ENCODE peak calls at places on chromosomes 5 and 9, in seven cellular contexts. B, E, J, Y, K, P and L are unnamed samples.

GRCh38 chr9:123371805-123372590 is 16.0 kb downstream of the CRB2 start:
- DNase-seq in B (no peak), E (no peak), J (no peak), Y (no peak), K (no peak), P (no peak), L (no peak)

GRCh38 chr5:174167080-174167910 is 121.8 kb downstream of the NSG2 start:
- DNase-seq in B (no peak), E (no peak), J (no peak), Y (no peak), K (no peak), P (no peak), L (no peak)

GRCh38 chr5:113059232-113059805 is 82.7 kb downstream of the DCP2 start:
- DNase-seq in B (no peak), E (no peak), J (no peak), Y (no peak), K (peak), P (no peak), L (no peak)

GRCh38 chr5:178642351-178642909 is 15.6 kb upstream of the CLK4 start:
- DNase-seq in B (peak), E (no peak), J (no peak), Y (peak), K (peak), P (no peak), L (peak)

GRCh38 chr9:91193658-91194391 is 167.9 kb downstream of the AUH start:
- DNase-seq in B (peak), E (peak), J (peak), Y (peak), K (peak), P (peak), L (no peak)

GRCh38 chr5:140151068-140151718 is 23.8 kb upstream of the CYSTM1 start:
- DNase-seq in B (no peak), E (peak), J (no peak), Y (no peak), K (no peak), P (no peak), L (no peak)

GRCh38 chr5:151150484-151151262 is 6.9 kb downstream of the ANXA6 start:
- DNase-seq in B (no peak), E (peak), J (peak), Y (no peak), K (peak), P (peak), L (no peak)

GRCh38 chr9:127805620-127806019 is 2.9 kb downstream of the FPGS start:
- DNase-seq in B (no peak), E (peak), J (peak), Y (no peak), K (no peak), P (no peak), L (no peak)

GRCh38 chr9:22683393-22684075 is 236.9 kb downstream of the DMRTA1 start:
- DNase-seq in B (peak), E (no peak), J (no peak), Y (peak), K (peak), P (no peak), L (peak)

GRCh38 chr5:71932131-71932635 is 175.1 kb upstream of the MAP1B start:
- DNase-seq in B (no peak), E (no peak), J (no peak), Y (no peak), K (peak), P (no peak), L (no peak)

DNA sequence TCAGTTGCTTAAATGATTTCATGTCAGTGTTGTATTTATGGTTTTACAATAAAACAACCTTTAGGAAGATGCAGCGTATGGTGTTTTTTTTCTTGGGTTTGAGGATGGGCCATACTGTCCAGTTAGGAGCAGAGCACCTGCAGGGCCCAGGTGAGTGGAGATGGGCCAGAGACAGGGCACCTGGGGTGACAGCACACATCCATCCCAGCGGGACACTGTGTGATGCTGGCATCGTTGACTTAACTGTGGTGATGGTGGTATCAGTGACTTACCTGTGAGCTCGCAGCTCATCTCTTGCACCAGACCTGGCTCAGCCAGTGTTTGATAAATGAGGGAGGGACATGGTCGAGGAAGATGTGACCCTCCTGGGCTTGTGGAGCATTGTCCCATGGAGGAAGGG is 21.6 kb downstream of the AMBP start:
- DNase-seq in B (no peak), E (peak), J (no peak), Y (no peak), K (no peak), P (no peak), L (no peak)
- H3K4me3 ChIP-seq in B (no peak), E (no peak), J (no peak), Y (no peak), K (no peak), P (no peak), L (no peak)

DNA sequence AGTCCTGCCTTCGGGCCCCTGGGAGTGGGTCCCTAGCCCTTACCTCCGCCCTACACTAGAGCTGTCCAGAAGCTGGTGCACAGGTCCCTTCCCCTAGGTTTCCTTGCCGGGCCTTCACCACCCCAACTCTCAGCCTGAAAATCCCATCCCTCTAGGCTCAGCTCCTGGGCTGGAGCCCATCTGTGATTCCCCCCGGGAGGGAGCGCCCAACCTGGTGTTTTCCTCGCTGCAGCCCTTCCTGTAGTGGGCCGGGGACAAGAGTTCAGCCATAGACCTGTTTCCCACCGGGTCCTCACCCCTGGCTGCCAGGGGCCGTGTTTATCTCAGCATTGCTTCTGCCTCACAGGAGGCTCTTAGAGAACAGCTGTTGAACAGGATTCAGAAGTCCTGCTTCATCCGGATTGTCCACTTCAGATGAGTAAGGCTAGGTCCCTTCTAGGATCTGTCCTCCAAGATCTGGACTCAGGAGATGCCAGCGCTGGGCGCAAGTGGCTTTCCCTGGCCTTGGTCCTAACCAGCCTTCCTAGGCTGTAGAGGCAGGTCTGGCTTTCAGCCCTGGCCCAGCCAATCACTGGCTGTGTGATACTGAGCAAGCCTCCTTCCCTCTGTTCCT is 965 bp downstream of the GLIPR2 start:
- DNase-seq in B (no peak), E (no peak), J (no peak), Y (no peak), K (peak), P (no peak), L (no peak)
- H3K4me3 ChIP-seq in B (peak), E (peak), J (peak), Y (peak), K (peak), P (peak), L (peak)

GRCh38 chr9:650362-650761 is 191.1 kb upstream of the DMRT1 start:
- DNase-seq in B (no peak), E (no peak), J (peak), Y (no peak), K (no peak), P (no peak), L (no peak)
- H3K4me3 ChIP-seq in B (no peak), E (no peak), J (no peak), Y (no peak), K (no peak), P (no peak), L (no peak)

GRCh38 chr9:129696803-129697110 is 31.3 kb downstream of the PRRX2 start:
- DNase-seq in B (no peak), E (no peak), J (no peak), Y (no peak), K (no peak), P (no peak), L (no peak)
- H3K4me3 ChIP-seq in B (peak), E (peak), J (no peak), Y (peak), K (peak), P (peak), L (peak)

DNA sequence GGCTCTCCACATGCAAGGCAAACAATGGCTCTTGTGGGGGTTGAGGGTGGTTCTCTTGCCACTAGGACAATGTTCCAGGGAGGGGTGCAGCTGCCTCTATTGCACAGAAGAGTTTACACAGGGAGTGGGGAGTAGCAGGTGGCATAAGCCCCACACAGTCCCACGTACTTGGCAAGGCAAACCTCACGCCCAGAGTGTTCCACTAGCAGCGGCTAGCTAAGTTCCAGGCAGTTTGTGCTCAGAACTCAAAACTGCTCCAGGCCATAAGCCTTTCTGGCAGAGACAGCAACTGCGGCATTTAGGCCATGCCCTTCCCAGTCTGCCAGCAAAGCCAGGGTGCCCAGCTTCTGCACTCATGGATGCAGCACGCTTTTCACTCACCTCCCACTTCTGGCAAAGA is 29.0 kb upstream of the BTNL3 start:
- DNase-seq in B (no peak), E (no peak), J (no peak), Y (no peak), K (no peak), P (no peak), L (no peak)
- H3K4me3 ChIP-seq in B (no peak), E (no peak), J (no peak), Y (no peak), K (no peak), P (no peak), L (no peak)

GRCh38 chr9:134175808-134176598 is 11.6 kb upstream of the RNU6ATAC start:
- DNase-seq in B (no peak), E (no peak), J (no peak), Y (no peak), K (no peak), P (no peak), L (no peak)
- H3K4me3 ChIP-seq in B (no peak), E (no peak), J (no peak), Y (no peak), K (no peak), P (no peak), L (no peak)

GRCh38 chr9:133978226-133979123 is 13.6 kb downstream of the VAV2 start:
- DNase-seq in B (no peak), E (no peak), J (no peak), Y (no peak), K (no peak), P (no peak), L (no peak)
- H3K4me3 ChIP-seq in B (no peak), E (no peak), J (no peak), Y (peak), K (no peak), P (peak), L (no peak)

GRCh38 chr5:109693535-109694152 is 3.9 kb downstream of the MAN2A1 start:
- DNase-seq in B (no peak), E (no peak), J (no peak), Y (no peak), K (peak), P (no peak), L (no peak)
- H3K4me3 ChIP-seq in B (no peak), E (no peak), J (no peak), Y (no peak), K (no peak), P (peak), L (peak)

DNA sequence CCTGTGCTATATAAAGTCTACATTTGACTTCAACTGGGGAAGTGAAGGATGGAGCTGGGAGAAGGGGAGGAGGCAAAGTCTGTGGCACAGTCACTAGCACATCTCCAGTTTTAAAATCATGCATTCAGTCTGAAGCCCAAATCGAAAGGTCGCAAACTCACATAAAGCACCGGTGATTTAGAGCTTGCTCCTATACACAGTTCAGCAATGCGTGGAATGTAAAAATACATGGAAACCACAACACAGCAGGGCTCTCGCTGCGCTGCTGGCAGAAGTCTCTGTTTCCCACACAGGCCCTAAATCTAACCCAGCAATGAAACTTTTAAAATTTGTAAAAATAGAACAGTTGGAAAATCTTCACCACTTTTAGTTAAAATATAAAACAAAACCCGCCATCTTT is 68.2 kb downstream of the EBF1 start:
- DNase-seq in B (no peak), E (no peak), J (no peak), Y (peak), K (no peak), P (no peak), L (no peak)
- H3K4me3 ChIP-seq in B (no peak), E (no peak), J (no peak), Y (no peak), K (no peak), P (no peak), L (no peak)